ENCODE peak calls at places on chromosomes 2 and 18, in five cellular contexts. J is neural progenitor cell, E is activated B cell treated with CpG ODN at 0.5 μM for 24 hours, I is ovary, L is astrocyte of the cerebellum. R is an unnamed sample.

GRCh38 chr2:97699765-97700444 is 13.5 kb upstream of the ZAP70 start:
- DNase-seq in J (peak; percentile 79), E (no peak), I (peak; percentile 29), L (peak; percentile 42), R (peak; percentile 62)

GRCh38 chr2:233059797-233060499 is at the start of gene INPP5D:
- DNase-seq in J (no peak), E (peak; percentile 70), I (no peak), L (no peak), R (peak; percentile 80)

GRCh38 chr2:214069254-214069653 is 341.6 kb upstream of the VWC2L start:
- DNase-seq in J (no peak), E (no peak), I (no peak), L (peak; percentile 84), R (no peak)

GRCh38 chr2:30768708-30769580 is 38.3 kb downstream of the CAPN13 start:
- DNase-seq in J (no peak), E (no peak), I (no peak), L (no peak), R (no peak)

GRCh38 chr2:85083092-85083491 is 50.1 kb upstream of the TCF7L1 start:
- DNase-seq in J (no peak), E (no peak), I (no peak), L (no peak), R (no peak)

GRCh38 chr18:62745089-62745751 is 29.9 kb downstream of the PHLPP1 start:
- DNase-seq in J (no peak), E (no peak), I (no peak), L (no peak), R (no peak)

GRCh38 chr2:17171446-17172049 is 346.7 kb downstream of the RAD51AP2 start:
- DNase-seq in J (peak; percentile 66), E (no peak), I (peak; percentile 10), L (peak; percentile 5), R (no peak)

GRCh38 chr2:102187191-102188150 is 648 bp downstream of the IL1RL2 start:
- DNase-seq in J (no peak), E (no peak), I (peak; percentile 51), L (no peak), R (no peak)

GRCh38 chr2:237156131-237156856 is 70.6 kb downstream of the COPS8 start:
- DNase-seq in J (no peak), E (no peak), I (peak; percentile 75), L (peak; percentile 70), R (peak; percentile 12)

GRCh38 chr2:217273851-217274250 is 414.0 kb upstream of the TNP1 start:
- DNase-seq in J (no peak), E (no peak), I (no peak), L (no peak), R (no peak)

GRCh38 chr2:108593547-108594098 is 59.4 kb downstream of the LIMS1 start:
- DNase-seq in J (no peak), E (no peak), I (no peak), L (peak; percentile 87), R (no peak)

GRCh38 chr2:71829008-71829407 is 318.7 kb downstream of the CYP26B1 start:
- DNase-seq in J (no peak), E (no peak), I (no peak), L (no peak), R (no peak)

GRCh38 chr2:207130958-207131521 is 34.7 kb downstream of the KLF7 start:
- DNase-seq in J (no peak), E (no peak), I (no peak), L (no peak), R (no peak)

GRCh38 chr2:66538291-66538690 is 103.4 kb downstream of the MEIS1 start:
- DNase-seq in J (no peak), E (no peak), I (no peak), L (no peak), R (no peak)

DNA sequence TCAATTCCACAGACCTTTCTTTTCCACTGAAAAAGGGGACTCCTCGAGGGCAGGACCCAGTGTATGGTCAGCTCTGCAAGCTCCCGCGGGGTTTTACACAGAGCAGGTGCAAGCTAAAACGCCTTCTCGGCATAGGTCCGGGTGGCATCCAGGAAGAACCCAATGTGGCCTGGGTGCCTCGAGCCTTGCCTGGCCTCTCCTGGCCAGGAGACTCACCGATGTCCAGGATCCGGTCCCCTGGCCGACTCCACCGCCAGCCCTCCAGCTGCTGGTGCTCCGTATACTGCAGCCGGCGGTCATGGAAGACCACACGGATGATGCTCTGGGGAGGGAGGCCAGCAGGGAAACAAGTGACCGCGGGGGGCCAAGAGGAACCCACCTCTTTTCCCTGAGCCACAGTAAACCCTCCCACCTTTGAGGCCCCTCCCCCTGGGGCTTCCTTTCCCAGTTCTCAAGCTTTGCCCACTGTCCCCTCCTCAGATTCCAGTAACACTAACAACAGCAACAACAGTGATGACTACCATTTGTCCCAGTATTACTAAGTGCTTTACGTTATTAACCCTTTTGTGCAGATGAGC is 36.1 kb downstream of the TFCP2L1 start:
- DNase-seq in J (no peak), E (no peak), I (no peak), L (no peak), R (no peak)
- TF ChIP-seq CTCF in J (no peak), E (no peak), I (no peak), L (no peak), R (no peak)

GRCh38 chr2:219081701-219082331 is 21.1 kb upstream of the IHH start:
- DNase-seq in J (no peak), E (no peak), I (no peak), L (no peak), R (no peak)

GRCh38 chr2:219081096-219081495 is 20.4 kb upstream of the IHH start:
- DNase-seq in J (no peak), E (no peak), I (no peak), L (no peak), R (no peak)

GRCh38 chr2:219076253-219076652 is 15.5 kb upstream of the IHH start:
- DNase-seq in J (no peak), E (no peak), I (no peak), L (no peak), R (no peak)

GRCh38 chr2:219079417-219079816 is 18.7 kb upstream of the IHH start:
- DNase-seq in J (no peak), E (no peak), I (no peak), L (no peak), R (no peak)

DNA sequence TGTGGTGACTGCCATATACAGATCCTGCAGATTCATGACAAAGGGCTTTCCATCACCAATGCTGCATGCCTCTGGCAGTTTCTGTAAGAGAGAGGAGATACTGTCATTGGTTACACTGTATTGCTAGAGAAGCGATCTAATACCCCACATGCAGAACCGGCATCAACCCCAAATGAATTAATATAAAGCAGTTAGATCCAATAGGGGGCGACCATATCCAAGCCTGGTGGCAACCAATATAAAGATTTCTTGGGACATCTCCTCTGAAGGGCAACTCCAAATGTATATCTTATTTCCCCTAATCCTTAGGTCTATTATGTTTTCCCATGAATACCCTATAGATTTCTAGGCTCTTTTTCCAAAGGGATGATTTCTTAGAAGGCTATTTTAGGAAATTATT is 17.4 kb upstream of the IHH start:
- DNase-seq in J (no peak), E (no peak), I (no peak), L (no peak), R (no peak)
- TF ChIP-seq CTCF in J (peak; percentile 18), E (no peak), I (no peak), L (no peak), R (peak; percentile 9)

GRCh38 chr18:36335476-36336279 is 38.2 kb downstream of the FHOD3 start:
- DNase-seq in J (no peak), E (no peak), I (no peak), L (no peak), R (no peak)
- TF ChIP-seq CTCF in J (no peak), E (no peak), I (no peak), L (no peak), R (no peak)

DNA sequence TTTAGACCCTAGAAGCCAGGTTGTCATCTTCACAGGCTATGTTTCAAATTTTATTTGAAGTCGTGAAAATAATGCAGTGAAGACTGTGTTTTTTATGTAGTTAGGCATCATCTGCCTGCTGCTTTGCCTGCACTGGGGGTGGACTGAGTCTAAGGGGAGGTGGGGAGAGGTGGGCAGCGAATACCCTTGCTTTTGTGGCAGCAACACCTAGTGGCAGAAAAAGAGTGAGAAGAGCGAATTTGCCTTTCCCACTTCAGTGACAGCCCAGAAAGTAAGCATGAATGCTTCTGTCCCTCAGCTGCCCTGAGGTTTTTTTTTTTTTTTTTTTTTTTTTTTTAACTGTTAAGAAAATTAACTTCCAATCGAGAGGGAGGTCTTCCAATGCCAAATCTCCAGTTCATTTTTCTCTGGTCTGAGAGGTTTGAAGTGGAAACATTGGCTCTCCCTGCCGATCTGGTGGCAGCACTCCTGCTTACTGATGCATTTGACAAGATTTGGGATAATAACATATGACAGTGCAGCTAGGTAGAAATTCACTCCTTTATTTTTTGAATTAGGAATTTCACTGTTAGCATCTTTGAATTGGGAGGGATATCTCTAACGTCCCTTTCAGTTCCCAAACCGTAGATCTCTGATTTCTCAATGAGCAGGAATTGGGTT is 60.3 kb upstream of the LYPD6B start:
- DNase-seq in J (peak; percentile 45), E (no peak), I (no peak), L (no peak), R (no peak)
- TF ChIP-seq CTCF in J (peak; percentile 47), E (no peak), I (no peak), L (no peak), R (peak; percentile 3)

DNA sequence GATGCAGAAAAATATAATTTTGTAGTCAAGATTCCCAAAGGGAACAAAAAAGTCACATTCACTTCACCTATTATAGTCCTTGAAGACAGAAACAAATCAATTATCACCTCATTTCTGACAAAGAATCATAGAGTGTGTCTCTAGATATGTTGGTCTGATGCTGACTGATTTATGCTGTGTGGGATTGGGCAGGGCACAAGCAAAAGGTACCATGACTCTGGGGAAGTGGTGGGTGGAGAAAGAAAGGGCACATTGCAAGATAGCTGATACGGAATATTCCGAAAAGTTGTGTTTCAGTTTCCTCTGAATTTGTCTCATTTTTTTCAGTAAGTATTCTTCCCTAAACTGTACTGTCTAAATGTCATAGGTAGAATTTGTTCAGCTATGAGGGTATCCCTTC is 268.0 kb downstream of the MREG start:
- DNase-seq in J (no peak), E (no peak), I (no peak), L (no peak), R (no peak)
- TF ChIP-seq CTCF in J (no peak), E (no peak), I (no peak), L (no peak), R (no peak)